ENCODE peak calls at places on chromosomes 5 and 9, in five cellular contexts. A is left lung; W is A549; M is HepG2; Y is activated naive CD4-positive, alpha-beta T cell treated with anti-CD3 and anti-CD28 coated beads, Interleukin-2, amount 50 U/mL, for 72 hours. Z is an unnamed sample.

GRCh38 chr9:133725886-133726285 is 12.3 kb downstream of the SARDH start:
- ATAC-seq in M (no peak), Y (no peak), A (no peak), W (no peak), Z (no peak)

GRCh38 chr5:143008809-143009521 is 238.8 kb downstream of the ARHGAP26 start:
- ATAC-seq in A (peak; percentile 70), Y (peak; percentile 93), M (no peak), W (peak; percentile 55), Z (peak; percentile 54)

GRCh38 chr9:93126825-93127368 is 7.2 kb downstream of the NINJ1 start:
- ATAC-seq in Y (peak; percentile 42), A (peak; percentile 29), W (no peak), M (peak; percentile 81), Z (peak; percentile 32)

GRCh38 chr5:72517961-72518690 is 10.9 kb upstream of the ZNF366 start:
- ATAC-seq in Y (no peak), W (no peak), M (peak; percentile 44), A (peak; percentile 79), Z (peak; percentile 48)

GRCh38 chr9:112699230-112699629 is 18.7 kb downstream of the INIP start:
- ATAC-seq in W (no peak), M (no peak), A (no peak), Y (peak; percentile 46), Z (no peak)

GRCh38 chr9:18907927-18908625 is 124.9 kb downstream of the SAXO1 start:
- ATAC-seq in A (no peak), M (no peak), Y (no peak), W (no peak), Z (no peak)

GRCh38 chr5:134095293-134095692 is 19.2 kb upstream of the TCF7 start:
- ATAC-seq in A (no peak), Y (no peak), M (no peak), W (no peak), Z (no peak)

GRCh38 chr5:81020478-81021167 is 60.5 kb downstream of the RASGRF2 start:
- ATAC-seq in A (no peak), Y (no peak), M (no peak), W (no peak), Z (no peak)

GRCh38 chr5:68446070-68446357 is 230.5 kb downstream of the PIK3R1 start:
- ATAC-seq in Y (no peak), W (no peak), M (no peak), A (no peak), Z (no peak)

GRCh38 chr9:36053971-36054370 is 17.3 kb downstream of the RECK start:
- ATAC-seq in A (peak; percentile 25), Y (no peak), W (peak; percentile 30), M (no peak), Z (no peak)

GRCh38 chr5:148842161-148842560 is 15.8 kb downstream of the ADRB2 start:
- ATAC-seq in Y (no peak), M (no peak), W (no peak), A (no peak), Z (no peak)

GRCh38 chr5:143448518-143448917 is 45.0 kb upstream of the NR3C1 start:
- ATAC-seq in A (no peak), M (no peak), Y (peak; percentile 58), W (no peak), Z (no peak)

GRCh38 chr9:21831841-21832509 is 29.5 kb downstream of the MTAP start:
- ATAC-seq in Y (peak; percentile 98), A (peak; percentile 92), M (no peak), W (peak; percentile 96), Z (peak; percentile 86)

GRCh38 chr5:9386945-9387344 is 158.9 kb downstream of the SEMA5A start:
- ATAC-seq in A (no peak), W (no peak), Y (no peak), M (no peak), Z (no peak)

GRCh38 chr9:89426389-89426961 is 71.4 kb downstream of the SEMA4D start:
- ATAC-seq in M (no peak), A (no peak), Y (peak; percentile 50), W (no peak), Z (no peak)

GRCh38 chr5:171975262-171975876 is 31.1 kb downstream of the FBXW11 start:
- ATAC-seq in Y (no peak), M (no peak), A (peak; percentile 89), W (peak; percentile 43), Z (peak; percentile 62)

GRCh38 chr9:88392549-88392948 is 4.3 kb downstream of the SPIN1 start:
- ATAC-seq in W (no peak), A (no peak), Y (no peak), M (no peak), Z (no peak)

GRCh38 chr5:179274321-179275315 is 70.6 kb downstream of the ADAMTS2 start:
- ATAC-seq in A (no peak), M (no peak), Y (no peak), W (no peak), Z (no peak)